ENCODE peak calls at places on chromosomes 12 and 14, in four cellular contexts. D is pancreas, Y is uterus, J is cardiac fibroblast. H is an unnamed sample.

GRCh38 chr12:93621986-93622385 is 49.5 kb downstream of the SOCS2 start:
- DNase-seq in J (peak; percentile 24), D (no peak), Y (no peak), H (peak; percentile 35)

GRCh38 chr14:76958975-76959710 is 69.4 kb downstream of the IRF2BPL start:
- DNase-seq in J (peak; percentile 64), D (no peak), Y (no peak), H (peak; percentile 70)

GRCh38 chr14:28759658-28760313 is 6.8 kb upstream of the FOXG1 start:
- DNase-seq in J (no peak), D (no peak), Y (no peak), H (no peak)

GRCh38 chr14:93832076-93832475 is 43.8 kb upstream of the PRIMA1 start:
- DNase-seq in J (no peak), D (no peak), Y (no peak), H (no peak)

GRCh38 chr12:18828483-18828882 is 90.6 kb downstream of the CAPZA3 start:
- DNase-seq in D (no peak), J (no peak), Y (no peak), H (no peak)

GRCh38 chr14:75982724-75983358 is 1.0 kb upstream of the TGFB3 start:
- DNase-seq in J (peak; percentile 65), D (peak; percentile 90), Y (peak; percentile 87), H (peak; percentile 79)

GRCh38 chr14:28867571-28867970 is 101.0 kb downstream of the FOXG1 start:
- DNase-seq in J (peak; percentile 17), D (no peak), Y (no peak), H (peak; percentile 61)

GRCh38 chr12:124639407-124639806 is 72.0 kb upstream of the NCOR2 start:
- DNase-seq in J (no peak), Y (no peak), D (no peak), H (no peak)

GRCh38 chr12:57767876-57768275 is 998 bp upstream of the CYP27B1 start:
- DNase-seq in J (no peak), D (no peak), Y (no peak), H (no peak)

GRCh38 chr12:93167331-93167730 is 210.4 kb upstream of the NUDT4 start:
- DNase-seq in J (no peak), D (no peak), Y (no peak), H (no peak)

DNA sequence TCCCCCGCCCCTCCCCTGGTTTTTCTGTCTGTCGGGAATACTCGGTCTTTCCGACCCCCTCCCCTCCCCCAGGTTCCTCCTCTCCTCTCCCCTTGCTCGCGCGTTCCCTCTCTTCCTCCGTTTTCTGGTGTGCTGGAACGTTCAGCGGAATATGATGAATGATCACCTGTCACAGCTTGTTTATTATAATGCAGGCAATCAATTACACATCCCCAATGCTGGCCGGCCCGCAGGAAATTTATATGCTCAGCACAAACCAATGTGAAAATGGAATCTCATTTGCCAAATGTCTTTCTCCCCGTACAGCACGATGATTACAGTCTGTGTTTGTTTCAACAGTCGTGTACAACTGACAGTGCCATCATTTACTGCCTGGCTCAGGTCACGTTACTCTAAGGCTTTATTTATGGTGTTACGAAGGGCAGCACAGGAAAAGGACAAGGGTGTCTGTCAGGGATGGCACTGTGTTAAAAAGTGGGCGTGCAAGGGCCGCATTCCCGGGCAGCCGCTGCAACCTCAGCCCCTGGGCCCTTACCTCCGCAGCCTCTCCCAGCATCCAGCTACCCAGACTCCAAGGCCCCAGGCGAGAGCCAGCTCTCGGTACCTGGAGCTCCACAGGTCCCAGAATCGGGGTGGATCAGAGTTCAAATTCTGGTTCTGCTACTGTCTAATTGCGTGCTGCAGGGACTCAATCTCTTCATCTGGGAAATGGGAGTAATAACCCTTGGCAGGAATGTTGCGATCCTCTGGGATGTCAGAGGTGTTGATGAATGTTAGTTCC is 24.6 kb upstream of the MAP1LC3B2 start:
- DNase-seq in Y (peak; percentile 68), D (no peak), J (no peak), H (no peak)
- H3K4me3 ChIP-seq in Y (peak overlapping the region; percentile 49), D (peak overlapping the region; percentile 49), J (peak overlapping the region; percentile 50), H (peak overlapping the region; percentile 56)

GRCh38 chr12:32549675-32550079 is 129.4 kb upstream of the DNM1L start:
- DNase-seq in Y (no peak), D (no peak), J (peak; percentile 63), H (peak; percentile 30)
- H3K4me3 ChIP-seq in Y (no peak overlapping the region), D (no peak overlapping the region), J (no peak overlapping the region), H (peak overlapping the region; percentile 65)

GRCh38 chr14:60643443-60644402 is 5.6 kb downstream of the SIX1 start:
- DNase-seq in J (no peak), D (no peak), Y (no peak), H (no peak)
- H3K4me3 ChIP-seq in J (no peak overlapping the region), D (no peak overlapping the region), Y (no peak overlapping the region), H (peak overlapping the region; percentile 89)

DNA sequence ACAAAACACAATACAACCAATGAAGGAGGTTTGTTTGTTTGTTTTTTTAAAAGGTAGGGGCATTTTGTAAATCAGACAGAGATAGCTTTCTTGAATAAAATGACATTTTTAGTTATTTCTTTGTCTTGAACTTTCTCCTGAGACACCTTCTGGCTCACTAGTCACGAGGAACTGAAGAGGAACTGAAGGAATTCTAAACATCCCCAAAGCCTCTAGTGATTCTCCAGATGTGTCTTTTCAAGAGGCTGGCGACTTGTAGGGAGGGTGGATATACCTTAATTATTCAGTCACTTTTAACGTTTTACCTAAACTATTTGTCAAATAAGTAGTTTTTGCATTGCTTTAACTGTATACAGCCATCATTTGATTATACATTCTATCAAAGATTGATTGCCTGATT is 211.2 kb upstream of the LRIG3 start:
- DNase-seq in D (no peak), Y (no peak), J (no peak), H (no peak)
- H3K4me3 ChIP-seq in D (no peak overlapping the region), Y (no peak overlapping the region), J (no peak overlapping the region), H (no peak overlapping the region)

H was measured in adipocyte.